ENCODE peak calls at places on chromosomes 16 and 17, in nine cellular contexts. N, O, H, R, J, F, D, W and Z are unnamed samples.

GRCh38 chr16:85425061-85425662 is 188.0 kb upstream of the GSE1 start:
- DNase-seq in D (no peak), H (no peak), R (no peak), O (no peak), W (no peak), J (no peak), F (no peak), N (peak; percentile 66), Z (no peak)

GRCh38 chr17:28552201-28552999 is at the start of gene UNC119:
- DNase-seq in D (peak; percentile 74), H (peak; percentile 93), J (peak; percentile 55), W (peak; percentile 78), N (peak; percentile 83), F (peak; percentile 79), O (peak; percentile 80), R (peak; percentile 87), Z (peak; percentile 74)

GRCh38 chr17:58315281-58315711 is 13.3 kb downstream of the TSPOAP1 start:
- DNase-seq in W (no peak), F (no peak), H (peak; percentile 43), J (no peak), O (no peak), R (no peak), N (no peak), D (no peak), Z (no peak)

GRCh38 chr17:20122236-20122879 is 113.2 kb downstream of the SPECC1 start:
- DNase-seq in R (no peak), W (no peak), J (no peak), D (no peak), O (no peak), N (no peak), H (no peak), F (no peak), Z (peak; percentile 52)

GRCh38 chr17:66549731-66550207 is 247.4 kb downstream of the PRKCA start:
- DNase-seq in R (no peak), O (no peak), D (no peak), N (no peak), J (no peak), F (peak; percentile 90), W (peak; percentile 93), H (no peak), Z (no peak)

GRCh38 chr16:280991-281659 is 734 bp downstream of the ARHGDIG start:
- DNase-seq in O (no peak), H (no peak), W (no peak), R (no peak), D (no peak), N (peak; percentile 46), J (no peak), F (no peak), Z (no peak)

GRCh38 chr17:39380144-39380543 is 21.3 kb downstream of the FBXL20 start:
- DNase-seq in W (no peak), O (no peak), N (no peak), D (no peak), J (no peak), F (no peak), H (no peak), R (no peak), Z (no peak)

GRCh38 chr16:9499921-9500593 is 408.6 kb downstream of the HAPSTR1 start:
- DNase-seq in D (no peak), F (no peak), O (no peak), N (peak; percentile 49), J (no peak), H (peak; percentile 70), W (no peak), R (no peak), Z (no peak)

GRCh38 chr16:27650073-27650701 is 100.2 kb downstream of the KATNIP start:
- DNase-seq in O (no peak), W (peak; percentile 55), D (no peak), R (no peak), H (no peak), J (peak; percentile 55), N (no peak), F (no peak), Z (no peak)

GRCh38 chr17:28925912-28926365 is 23.1 kb upstream of the DHRS13 start:
- DNase-seq in R (no peak), H (no peak), D (peak; percentile 20), N (no peak), O (peak; percentile 35), J (peak; percentile 80), F (peak; percentile 91), W (peak; percentile 72), Z (no peak)